ENCODE peak calls at places on chromosomes 2 and 18, in nine cellular contexts. O is CD8-positive, alpha-beta T cell; L is IMR-90; B is H1; X is tibial artery; E is cardiac muscle cell; K is upper lobe of right lung; U is fibroblast of lung; S is lower lobe of right lung. J is an unnamed sample.
A peak's percentile ranks its signal among the peaks of the same experiment; 100 is the strongest.

GRCh38 chr18:32289480-32290075 is 99.7 kb downstream of the MEP1B start:
- DNase-seq in U (peak; percentile 82), K (no peak), O (no peak), E (peak; percentile 84), L (peak; percentile 72), B (peak; percentile 68), S (no peak), X (no peak), J (peak; percentile 25)

GRCh38 chr2:142044168-142044567 is 86.6 kb downstream of the LRP1B start:
- DNase-seq in B (no peak), O (no peak), X (no peak), L (no peak), S (no peak), K (no peak), E (no peak), U (no peak), J (no peak)

GRCh38 chr2:26942543-26943295 is 27.7 kb upstream of the MAPRE3 start:
- DNase-seq in O (peak; percentile 60), E (peak; percentile 74), K (peak; percentile 80), X (no peak), U (peak; percentile 55), B (peak; percentile 91), S (peak; percentile 76), L (peak; percentile 48), J (peak; percentile 71)

GRCh38 chr2:42513252-42513918 is 19.6 kb upstream of the KCNG3 start:
- DNase-seq in U (peak; percentile 68), E (peak; percentile 69), O (no peak), K (no peak), L (peak; percentile 43), X (no peak), B (peak; percentile 62), S (no peak), J (peak; percentile 3)

GRCh38 chr18:10604178-10604577 is 78.4 kb downstream of the NAPG start:
- DNase-seq in B (no peak), L (no peak), U (no peak), O (no peak), K (no peak), S (no peak), X (no peak), E (no peak), J (no peak)

GRCh38 chr2:30373881-30374302 is 73.2 kb upstream of the LCLAT1 start:
- DNase-seq in S (no peak), U (peak; percentile 52), X (no peak), B (no peak), K (no peak), L (peak; percentile 89), O (no peak), E (peak; percentile 24), J (no peak)

GRCh38 chr2:17752892-17753802 is 463 bp downstream of the SMC6 start:
- DNase-seq in K (peak; percentile 82), S (peak; percentile 75), O (peak; percentile 42), B (no peak), U (peak; percentile 27), L (peak; percentile 34), E (peak; percentile 30), X (peak; percentile 71), J (peak; percentile 66)

GRCh38 chr18:51660316-51660715 is 462.8 kb upstream of the MEX3C start:
- DNase-seq in E (no peak), K (no peak), O (no peak), X (no peak), B (no peak), L (no peak), S (no peak), U (no peak), J (no peak)

DNA sequence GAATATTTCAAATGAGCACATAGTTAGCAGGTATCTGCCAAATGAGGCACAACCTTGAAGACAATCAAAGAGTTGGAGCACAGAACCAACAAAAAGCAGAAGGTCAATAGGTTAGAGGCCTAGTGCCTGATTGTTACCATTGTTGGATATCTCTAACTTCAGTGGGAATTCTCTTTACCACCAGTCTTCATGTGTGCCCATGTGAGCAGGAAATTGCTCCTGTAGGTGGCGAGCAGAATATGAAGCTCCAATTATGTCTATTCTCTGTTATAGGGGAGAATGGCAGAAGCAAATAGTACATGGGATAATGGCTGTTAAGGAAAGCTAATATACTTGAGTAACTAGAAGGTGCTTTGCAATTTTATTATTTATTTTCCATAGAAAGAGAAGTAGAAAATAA is 14.9 kb upstream of the ZNF385B start:
- DNase-seq in K (no peak), X (no peak), E (no peak), B (no peak), U (no peak), L (no peak), O (no peak), S (no peak), J (no peak)
- TF ChIP-seq CTCF in K (no peak), X (no peak), E (no peak), B (no peak), U (peak; percentile 23), L (no peak), O (no peak), S (no peak), J (no peak)

GRCh38 chr2:222610746-222611145 is 45.1 kb downstream of the FARSB start:
- DNase-seq in S (no peak), U (peak; percentile 32), E (peak; percentile 34), K (no peak), L (peak; percentile 12), B (no peak), O (no peak), X (no peak), J (peak; percentile 7)

GRCh38 chr2:222611684-222612083 is 44.2 kb downstream of the FARSB start:
- DNase-seq in S (peak; percentile 54), K (no peak), L (no peak), X (no peak), O (no peak), B (no peak), E (no peak), U (no peak), J (no peak)

GRCh38 chr2:222615320-222615719 is 40.6 kb downstream of the FARSB start:
- DNase-seq in S (no peak), U (no peak), K (no peak), E (no peak), O (no peak), X (no peak), B (no peak), L (no peak), J (no peak)

GRCh38 chr2:222609391-222609790 is 46.5 kb downstream of the FARSB start:
- DNase-seq in S (no peak), K (no peak), U (no peak), B (no peak), L (peak; percentile 3), E (peak; percentile 50), X (no peak), O (no peak), J (no peak)

DNA sequence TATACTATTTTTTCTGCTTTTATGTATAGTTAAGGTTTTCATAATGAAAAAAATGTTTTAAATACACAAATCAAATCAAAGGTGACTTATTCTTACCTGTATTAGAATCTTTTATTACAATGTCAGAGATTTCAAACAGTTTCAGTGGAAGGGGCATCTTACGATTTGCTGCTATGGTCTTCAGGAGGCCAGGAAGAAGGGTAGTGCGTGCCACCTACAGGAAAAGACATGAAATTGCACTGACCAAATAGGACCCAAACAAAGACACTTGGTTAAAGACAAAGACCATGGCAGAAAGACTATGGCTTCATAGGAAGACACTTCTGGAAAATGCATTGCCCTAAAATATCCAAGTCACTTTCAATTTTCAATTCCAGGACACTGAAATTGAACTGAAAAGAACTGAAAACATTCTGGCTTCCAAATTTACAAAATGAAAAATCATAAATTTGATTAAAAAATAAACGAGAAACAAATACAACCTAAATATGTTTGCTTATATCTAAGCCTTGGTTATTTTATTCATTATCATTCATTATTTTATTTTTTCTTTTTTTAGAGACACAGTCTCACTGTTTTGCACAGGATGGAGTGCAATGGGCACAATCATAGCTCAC is 42.1 kb downstream of the FARSB start:
- DNase-seq in X (no peak), B (no peak), S (no peak), U (peak; percentile 78), E (peak; percentile 76), O (no peak), K (no peak), L (peak; percentile 66), J (peak; percentile 11)
- H3K4me1 ChIP-seq in X (no peaks in the 10 kb centered on the region), B (no peaks in the 10 kb centered on the region), S (no peaks in the 10 kb centered on the region), U (no peaks in the 10 kb centered on the region), E (no peaks in the 10 kb centered on the region), O (no peaks in the 10 kb centered on the region), K (no peaks in the 10 kb centered on the region), L (no peaks in the 10 kb centered on the region), J (no peaks in the 10 kb centered on the region)

GRCh38 chr2:45675130-45675812 is 23.8 kb downstream of the PRKCE start:
- DNase-seq in L (no peak), B (no peak), U (no peak), K (peak; percentile 67), S (peak; percentile 50), E (peak; percentile 61), X (no peak), O (no peak), J (peak; percentile 78)

GRCh38 chr2:45678791-45679348 is 27.4 kb downstream of the PRKCE start:
- DNase-seq in S (no peak), U (no peak), K (no peak), B (no peak), X (no peak), O (no peak), E (no peak), L (no peak), J (no peak)

GRCh38 chr2:45672138-45672537 is 20.7 kb downstream of the PRKCE start:
- DNase-seq in X (no peak), E (no peak), O (no peak), B (no peak), U (no peak), L (no peak), K (no peak), S (no peak), J (no peak)

GRCh38 chr2:45674035-45674791 is 22.7 kb downstream of the PRKCE start:
- DNase-seq in S (no peak), X (no peak), E (no peak), L (peak; percentile 42), B (no peak), U (no peak), K (no peak), O (no peak), J (no peak)

DNA sequence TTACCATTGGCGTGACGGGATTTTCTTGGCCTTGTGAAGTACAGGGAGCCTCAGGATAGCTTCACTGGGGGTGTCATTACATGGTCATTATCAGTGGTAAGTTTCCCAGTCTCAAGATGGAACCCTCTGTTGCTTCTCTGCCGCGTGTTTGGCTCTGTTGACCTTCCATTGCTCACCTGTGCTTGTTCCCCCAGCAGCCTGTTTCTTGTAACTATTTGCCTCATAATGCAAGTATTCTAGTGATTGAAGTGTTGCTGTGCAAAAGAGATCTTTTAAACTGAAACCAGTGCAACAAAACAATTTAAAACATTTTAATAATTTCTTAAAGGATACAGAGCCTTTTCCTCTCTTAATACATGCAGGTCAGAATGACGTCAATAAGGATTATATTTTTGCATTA is 24.6 kb downstream of the PRKCE start:
- DNase-seq in K (no peak), E (no peak), B (no peak), O (no peak), U (no peak), S (no peak), L (no peak), X (no peak), J (no peak)
- TF ChIP-seq CTCF in K (no peak), E (no peak), B (no peak), O (no peak), U (no peak), S (no peak), L (no peak), X (no peak), J (no peak)

DNA sequence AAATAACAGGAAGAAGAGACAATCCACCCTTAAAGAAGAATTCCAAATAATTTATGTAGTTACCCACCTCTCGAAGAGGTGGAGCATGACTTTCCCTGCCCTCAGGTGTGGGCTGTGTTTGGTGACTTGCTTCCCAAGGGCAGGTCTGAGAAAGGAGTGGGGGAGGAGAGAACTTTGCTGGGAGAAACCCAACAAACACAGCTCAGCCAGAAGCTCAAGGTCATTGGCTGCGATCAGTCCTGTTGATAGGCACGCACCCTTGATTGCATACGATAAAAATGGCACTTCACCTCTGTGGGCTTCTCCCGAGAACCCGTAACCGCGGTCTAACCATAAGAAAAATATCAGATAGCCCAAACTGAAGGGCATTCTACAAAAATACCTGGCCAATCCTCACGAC is 157.5 kb upstream of the ID2 start:
- DNase-seq in L (no peak), K (no peak), O (no peak), S (no peak), X (no peak), E (no peak), B (no peak), U (no peak), J (no peak)
- H3K4me1 ChIP-seq in L (no peaks in the 10 kb centered on the region), K (peaks cover 24% of the 10 kb centered on the region), O (peaks cover 27% of the 10 kb centered on the region), S (peaks cover 27% of the 10 kb centered on the region), X (no peaks in the 10 kb centered on the region), E (peaks cover 10% of the 10 kb centered on the region), B (no peaks in the 10 kb centered on the region), U (no peaks in the 10 kb centered on the region), J (peaks cover 14% of the 10 kb centered on the region)